ENCODE peak calls at places on chromosomes 2 and 18, in five cellular contexts. One of them, this sample, is unnamed.

GRCh38 chr2:127790694-127791529 is 20.1 kb downstream of the WDR33 start:
- DNase-seq in tibial nerve: no peak
- DNase-seq in psoas muscle: no peak
- DNase-seq in mesendoderm: no peak
- DNase-seq in RWPE2: no peak
- DNase-seq in this sample: no peak

GRCh38 chr2:80579756-80580155 is 275.2 kb upstream of the LRRTM1 start:
- DNase-seq in RWPE2: no peak
- DNase-seq in tibial nerve: no peak
- DNase-seq in mesendoderm: no peak
- DNase-seq in psoas muscle: no peak
- DNase-seq in this sample: no peak

GRCh38 chr2:235573331-235574221 is 79.7 kb downstream of the AGAP1 start:
- DNase-seq in psoas muscle: no peak
- DNase-seq in RWPE2: no peak
- DNase-seq in mesendoderm: no peak
- DNase-seq in tibial nerve: no peak
- DNase-seq in this sample: no peak

GRCh38 chr2:225980372-225980771 is 580.9 kb downstream of the NYAP2 start:
- DNase-seq in RWPE2: no peak
- DNase-seq in psoas muscle: no peak
- DNase-seq in tibial nerve: no peak
- DNase-seq in mesendoderm: no peak
- DNase-seq in this sample: no peak

GRCh38 chr18:48540329-48541025 is 1.6 kb downstream of the CTIF start:
- DNase-seq in RWPE2: peak; percentile 85
- DNase-seq in mesendoderm: peak; percentile 80
- DNase-seq in tibial nerve: peak; percentile 55
- DNase-seq in psoas muscle: peak; percentile 89
- DNase-seq in this sample: peak; percentile 84

GRCh38 chr2:156892449-156893335 is 364.8 kb upstream of the GALNT5 start:
- DNase-seq in tibial nerve: no peak
- DNase-seq in mesendoderm: peak; percentile 85
- DNase-seq in RWPE2: no peak
- DNase-seq in psoas muscle: no peak
- DNase-seq in this sample: no peak

GRCh38 chr2:191166111-191166755 is 15.4 kb upstream of the STAT4 start:
- DNase-seq in RWPE2: no peak
- DNase-seq in psoas muscle: no peak
- DNase-seq in tibial nerve: no peak
- DNase-seq in mesendoderm: no peak
- DNase-seq in this sample: no peak

GRCh38 chr18:13615432-13615861 is 110.9 kb downstream of the FAM210A start:
- DNase-seq in mesendoderm: no peak
- DNase-seq in RWPE2: no peak
- DNase-seq in tibial nerve: no peak
- DNase-seq in psoas muscle: no peak
- DNase-seq in this sample: no peak

GRCh38 chr18:36889316-36889715 is 60.4 kb downstream of the KIAA1328 start:
- DNase-seq in mesendoderm: no peak
- DNase-seq in psoas muscle: no peak
- DNase-seq in tibial nerve: no peak
- DNase-seq in RWPE2: no peak
- DNase-seq in this sample: no peak

GRCh38 chr18:31942301-31942998 is 478 bp downstream of the TRAPPC8 start:
- DNase-seq in mesendoderm: peak; percentile 60
- DNase-seq in tibial nerve: no peak
- DNase-seq in psoas muscle: peak; percentile 63
- DNase-seq in RWPE2: no peak
- DNase-seq in this sample: no peak

GRCh38 chr2:16051046-16051489 is 110.7 kb downstream of the MYCN start:
- DNase-seq in mesendoderm: no peak
- DNase-seq in tibial nerve: no peak
- DNase-seq in RWPE2: no peak
- DNase-seq in psoas muscle: no peak
- DNase-seq in this sample: no peak

GRCh38 chr2:64930159-64930558 is 59.0 kb upstream of the SLC1A4 start:
- DNase-seq in psoas muscle: no peak
- DNase-seq in RWPE2: no peak
- DNase-seq in tibial nerve: no peak
- DNase-seq in mesendoderm: no peak
- DNase-seq in this sample: no peak

GRCh38 chr2:67945976-67946375 is 116.8 kb downstream of the C1D start:
- DNase-seq in RWPE2: no peak
- DNase-seq in tibial nerve: no peak
- DNase-seq in mesendoderm: no peak
- DNase-seq in psoas muscle: no peak
- DNase-seq in this sample: no peak

GRCh38 chr2:71672640-71673401 is 219.5 kb downstream of the DYSF start:
- DNase-seq in tibial nerve: no peak
- DNase-seq in mesendoderm: no peak
- DNase-seq in RWPE2: no peak
- DNase-seq in psoas muscle: no peak
- DNase-seq in this sample: no peak

GRCh38 chr2:98148968-98149697 is 62.2 kb downstream of the VWA3B start:
- DNase-seq in RWPE2: no peak
- DNase-seq in psoas muscle: no peak
- DNase-seq in mesendoderm: peak; percentile 61
- DNase-seq in tibial nerve: no peak
- DNase-seq in this sample: peak; percentile 10

GRCh38 chr18:63917831-63918230 is 10.1 kb downstream of the SERPINB10 start:
- DNase-seq in RWPE2: no peak
- DNase-seq in tibial nerve: no peak
- DNase-seq in psoas muscle: no peak
- DNase-seq in mesendoderm: no peak
- DNase-seq in this sample: no peak

GRCh38 chr2:53018830-53019425 is 748.7 kb upstream of the CHAC2 start:
- DNase-seq in psoas muscle: no peak
- DNase-seq in mesendoderm: peak; percentile 66
- DNase-seq in tibial nerve: no peak
- DNase-seq in RWPE2: no peak
- DNase-seq in this sample: no peak

GRCh38 chr2:221818569-221818968 is 246.5 kb upstream of the EPHA4 start:
- DNase-seq in psoas muscle: no peak
- DNase-seq in RWPE2: no peak
- DNase-seq in tibial nerve: no peak
- DNase-seq in mesendoderm: peak; percentile 43
- DNase-seq in this sample: no peak

GRCh38 chr2:234768608-234769196 is 183.1 kb upstream of the SH3BP4 start:
- DNase-seq in mesendoderm: no peak
- DNase-seq in RWPE2: no peak
- DNase-seq in psoas muscle: no peak
- DNase-seq in tibial nerve: no peak
- DNase-seq in this sample: no peak

GRCh38 chr18:5851998-5852397 is 43.3 kb downstream of the TMEM200C start:
- DNase-seq in tibial nerve: no peak
- DNase-seq in mesendoderm: no peak
- DNase-seq in RWPE2: no peak
- DNase-seq in psoas muscle: no peak
- DNase-seq in this sample: no peak

GRCh38 chr2:1775511-1776035 is 31.3 kb upstream of the PXDN start:
- DNase-seq in mesendoderm: peak; percentile 71
- DNase-seq in tibial nerve: no peak
- DNase-seq in RWPE2: no peak
- DNase-seq in psoas muscle: no peak
- DNase-seq in this sample: peak; percentile 29

GRCh38 chr18:54611819-54612218 is 20.8 kb downstream of the DYNAP start:
- DNase-seq in RWPE2: no peak
- DNase-seq in tibial nerve: no peak
- DNase-seq in mesendoderm: no peak
- DNase-seq in psoas muscle: no peak
- DNase-seq in this sample: no peak

GRCh38 chr2:242051440-242051839 is 181.9 kb downstream of the RTP5 start:
- DNase-seq in mesendoderm: no peak
- DNase-seq in psoas muscle: no peak
- DNase-seq in RWPE2: no peak
- DNase-seq in tibial nerve: no peak
- DNase-seq in this sample: no peak
- H3K4me1 ChIP-seq in mesendoderm: no peaks in the 10 kb centered on the region
- H3K4me1 ChIP-seq in psoas muscle: no peaks in the 10 kb centered on the region
- H3K4me1 ChIP-seq in RWPE2: no peaks in the 10 kb centered on the region
- H3K4me1 ChIP-seq in tibial nerve: no peaks in the 10 kb centered on the region
- H3K4me1 ChIP-seq in this sample: no peaks in the 10 kb centered on the region

GRCh38 chr2:134197445-134197844 is 56.4 kb upstream of the MGAT5 start:
- DNase-seq in tibial nerve: no peak
- DNase-seq in psoas muscle: no peak
- DNase-seq in RWPE2: no peak
- DNase-seq in mesendoderm: no peak
- DNase-seq in this sample: no peak
- H3K4me1 ChIP-seq in tibial nerve: peaks cover 13% of the 10 kb centered on the region
- H3K4me1 ChIP-seq in psoas muscle: no peaks in the 10 kb centered on the region
- H3K4me1 ChIP-seq in RWPE2: peaks cover 9% of the 10 kb centered on the region
- H3K4me1 ChIP-seq in mesendoderm: peaks cover 7% of the 10 kb centered on the region
- H3K4me1 ChIP-seq in this sample: peaks cover 20% of the 10 kb centered on the region

GRCh38 chr2:237599465-237600110 is 9.1 kb upstream of the RAB17 start:
- DNase-seq in psoas muscle: no peak
- DNase-seq in tibial nerve: no peak
- DNase-seq in mesendoderm: no peak
- DNase-seq in RWPE2: no peak
- DNase-seq in this sample: no peak
- H3K4me1 ChIP-seq in psoas muscle: peaks cover 35% of the 10 kb centered on the region
- H3K4me1 ChIP-seq in tibial nerve: no peaks in the 10 kb centered on the region
- H3K4me1 ChIP-seq in mesendoderm: peaks cover 22% of the 10 kb centered on the region
- H3K4me1 ChIP-seq in RWPE2: no peaks in the 10 kb centered on the region
- H3K4me1 ChIP-seq in this sample: peaks cover 27% of the 10 kb centered on the region

DNA sequence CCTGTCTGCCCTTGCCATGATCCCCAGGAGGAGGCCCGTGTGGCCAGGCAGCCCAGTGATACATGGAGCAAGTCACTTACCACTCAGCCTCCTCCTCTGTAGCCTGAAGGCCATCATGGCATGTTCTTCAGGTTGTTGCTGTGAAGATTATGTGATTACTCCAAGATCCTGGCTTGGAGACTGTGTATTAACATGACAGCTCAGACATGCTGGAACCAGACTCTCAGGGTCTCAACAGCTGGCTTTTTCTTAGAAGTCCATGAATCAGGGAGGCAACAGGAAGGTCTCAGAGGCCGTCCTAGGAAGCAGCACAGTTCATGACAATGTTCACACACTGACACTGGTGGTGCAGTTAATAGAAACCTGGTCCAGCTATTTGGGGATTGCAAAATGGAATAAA is 158.6 kb upstream of the TWIST2 start:
- DNase-seq in tibial nerve: no peak
- DNase-seq in RWPE2: no peak
- DNase-seq in mesendoderm: no peak
- DNase-seq in psoas muscle: no peak
- DNase-seq in this sample: no peak
- H3K4me1 ChIP-seq in tibial nerve: no peaks in the 10 kb centered on the region
- H3K4me1 ChIP-seq in RWPE2: peaks cover 12% of the 10 kb centered on the region
- H3K4me1 ChIP-seq in mesendoderm: no peaks in the 10 kb centered on the region
- H3K4me1 ChIP-seq in psoas muscle: no peaks in the 10 kb centered on the region
- H3K4me1 ChIP-seq in this sample: peaks cover 10% of the 10 kb centered on the region

GRCh38 chr2:159714586-159714930 is 2.3 kb downstream of the MARCHF7 start:
- DNase-seq in mesendoderm: no peak
- DNase-seq in tibial nerve: no peak
- DNase-seq in psoas muscle: no peak
- DNase-seq in RWPE2: no peak
- DNase-seq in this sample: no peak

GRCh38 chr2:159712929-159713575 is 746 bp downstream of the MARCHF7 start:
- DNase-seq in RWPE2: no peak
- DNase-seq in psoas muscle: no peak
- DNase-seq in mesendoderm: no peak
- DNase-seq in tibial nerve: no peak
- DNase-seq in this sample: no peak

GRCh38 chr2:159712194-159712928 is at the start of gene MARCHF7:
- DNase-seq in tibial nerve: peak; percentile 94
- DNase-seq in RWPE2: peak; percentile 94
- DNase-seq in psoas muscle: peak; percentile 99
- DNase-seq in mesendoderm: peak; percentile 98
- DNase-seq in this sample: peak; percentile 99

GRCh38 chr2:159715451-159715850 is 3.1 kb downstream of the MARCHF7 start:
- DNase-seq in tibial nerve: no peak
- DNase-seq in RWPE2: no peak
- DNase-seq in mesendoderm: no peak
- DNase-seq in psoas muscle: no peak
- DNase-seq in this sample: no peak

DNA sequence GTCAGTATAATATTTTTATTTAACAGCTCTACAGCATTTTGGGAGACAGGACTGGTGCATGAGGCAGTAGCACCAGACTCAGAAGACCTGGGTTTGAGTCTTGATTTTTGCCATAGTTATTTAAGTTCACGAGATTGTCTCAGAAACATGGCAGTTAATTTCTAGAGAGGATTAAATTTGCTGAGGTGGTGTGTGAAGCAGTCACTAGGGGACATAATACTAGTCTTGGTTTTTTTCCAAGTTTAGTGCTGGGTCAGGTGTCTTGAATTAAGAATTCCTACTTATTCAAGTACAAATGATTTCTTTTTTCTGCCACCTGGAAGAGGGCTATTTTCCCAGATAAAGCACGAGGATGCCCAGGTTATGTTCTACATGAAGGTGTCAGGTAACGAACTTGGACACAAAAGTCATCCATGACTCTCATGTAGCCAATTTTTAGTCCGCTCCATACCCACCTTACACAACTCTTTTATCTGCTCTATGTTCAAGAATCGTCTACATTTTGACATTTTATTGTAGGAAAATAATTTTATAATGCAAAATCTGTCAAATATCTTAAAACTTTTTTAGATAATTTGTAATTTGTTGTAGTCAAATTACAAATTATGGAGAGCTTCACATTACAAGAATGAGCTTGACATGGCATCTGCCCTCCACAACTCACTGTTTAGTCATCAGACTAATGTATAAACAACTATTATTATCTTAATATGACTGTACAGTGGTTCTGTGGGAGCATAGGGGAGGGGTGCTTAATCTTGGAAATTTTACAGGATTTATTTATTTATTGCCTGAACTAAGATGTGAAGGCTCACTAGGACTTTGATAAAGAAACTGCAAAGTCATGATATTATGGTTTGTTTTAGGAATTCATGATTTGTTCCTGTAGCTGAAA is 1.6 kb downstream of the MARCHF7 start:
- DNase-seq in psoas muscle: no peak
- DNase-seq in mesendoderm: peak; percentile 14
- DNase-seq in RWPE2: no peak
- DNase-seq in tibial nerve: no peak
- DNase-seq in this sample: no peak
- H3K4me1 ChIP-seq in psoas muscle: peaks cover 54% of the 10 kb centered on the region
- H3K4me1 ChIP-seq in mesendoderm: peaks cover 2% of the 10 kb centered on the region
- H3K4me1 ChIP-seq in RWPE2: peaks cover 23% of the 10 kb centered on the region
- H3K4me1 ChIP-seq in tibial nerve: peaks cover 41% of the 10 kb centered on the region
- H3K4me1 ChIP-seq in this sample: peaks cover 70% of the 10 kb centered on the region

GRCh38 chr2:240458044-240458899 is 22.8 kb downstream of the GPC1 start:
- DNase-seq in RWPE2: peak; percentile 53
- DNase-seq in psoas muscle: peak; percentile 41
- DNase-seq in mesendoderm: no peak
- DNase-seq in tibial nerve: no peak
- DNase-seq in this sample: no peak
- H3K4me1 ChIP-seq in RWPE2: peaks cover 32% of the 10 kb centered on the region
- H3K4me1 ChIP-seq in psoas muscle: peaks cover 7% of the 10 kb centered on the region
- H3K4me1 ChIP-seq in mesendoderm: peaks cover 11% of the 10 kb centered on the region
- H3K4me1 ChIP-seq in tibial nerve: peaks cover 12% of the 10 kb centered on the region
- H3K4me1 ChIP-seq in this sample: peaks cover 41% of the 10 kb centered on the region

This sample was measured in suprapubic skin.